ENCODE peak calls at places on chromosome 5, in seven cellular contexts. Q is AG04449, R is gastrocnemius medialis, N is fibroblast of pulmonary artery, A is foreskin fibroblast, S is colonic mucosa, T is PC-3. M is an unnamed sample.

GRCh38 chr5:158938181-158938580 is 161.5 kb downstream of the EBF1 start:
- DNase-seq in Q (no peak), R (no peak), N (no peak), A (no peak), S (no peak), T (no peak), M (no peak)

GRCh38 chr5:83099445-83099844 is 22.1 kb downstream of the XRCC4 start:
- DNase-seq in Q (no peak), R (no peak), N (no peak), A (no peak), S (no peak), T (no peak), M (no peak)

GRCh38 chr5:131475416-131476045 is 159.5 kb downstream of the RAPGEF6 start:
- DNase-seq in Q (no peak), R (no peak), N (peak), A (no peak), S (no peak), T (no peak), M (no peak)

GRCh38 chr5:15501057-15501791 is 1.2 kb downstream of the FBXL7 start:
- DNase-seq in Q (no peak), R (peak), N (peak), A (peak), S (peak), T (no peak), M (peak)

GRCh38 chr5:96280946-96281393 is 152.1 kb downstream of the PCSK1 start:
- DNase-seq in Q (no peak), R (no peak), N (no peak), A (peak), S (no peak), T (peak), M (no peak)

GRCh38 chr5:151772868-151773561 is 1.3 kb downstream of the G3BP1 start:
- DNase-seq in Q (no peak), R (no peak), N (peak), A (peak), S (no peak), T (peak), M (no peak)

GRCh38 chr5:51381801-51382507 is 1.3 kb upstream of the ISL1 start:
- DNase-seq in Q (no peak), R (no peak), N (no peak), A (peak), S (no peak), T (no peak), M (no peak)

GRCh38 chr5:6675784-6676499 is 37.3 kb upstream of the TENT4A start:
- DNase-seq in Q (no peak), R (no peak), N (no peak), A (no peak), S (no peak), T (no peak), M (no peak)

GRCh38 chr5:176857514-176858273 is 41.5 kb downstream of the HK3 start:
- DNase-seq in Q (no peak), R (no peak), N (no peak), A (no peak), S (no peak), T (no peak), M (no peak)

DNA sequence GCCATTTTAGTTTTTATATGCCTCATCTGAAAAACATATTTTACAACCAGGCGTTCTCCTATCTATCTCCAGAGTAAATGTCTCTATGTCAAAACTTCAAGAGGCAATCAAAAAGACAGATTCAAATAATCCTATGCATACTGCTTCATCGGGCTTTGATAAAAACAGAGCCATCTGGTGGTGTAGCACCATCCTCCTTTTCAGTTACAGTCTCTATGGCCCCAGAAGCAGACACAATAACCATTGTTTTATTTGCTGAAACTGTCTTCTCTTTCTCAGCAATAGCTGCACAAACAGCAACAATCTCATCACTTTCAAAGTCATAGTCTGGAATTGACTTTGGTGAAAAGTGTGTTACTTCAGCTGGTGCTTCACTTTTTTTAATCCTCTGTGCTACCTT is 36.3 kb downstream of the PTGER4 start:
- DNase-seq in Q (no peak), R (no peak), N (no peak), A (peak), S (no peak), T (peak), M (no peak)
- TF ChIP-seq CTCF in Q (peak), R (no peak), N (peak), A (no peak), S (no peak), T (peak), M (peak)

DNA sequence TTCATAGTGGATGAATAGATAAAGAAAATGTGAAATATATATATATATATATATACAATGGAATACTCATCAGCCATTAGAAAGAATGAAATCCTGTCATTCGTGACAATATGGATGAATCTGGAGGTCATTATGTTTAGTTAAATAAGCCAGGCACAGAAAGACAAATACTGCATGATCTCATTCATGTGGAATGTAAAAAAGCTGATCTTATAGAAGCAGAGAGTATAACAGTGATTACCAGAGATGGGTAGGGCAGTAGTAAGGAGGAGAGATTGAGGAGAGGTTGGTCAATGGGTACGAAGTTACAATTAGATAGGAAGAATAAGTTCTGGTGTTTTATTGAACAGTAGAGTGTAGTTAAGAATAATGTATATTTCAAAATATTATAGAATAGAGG is 19.7 kb upstream of the PCDHAC2 start:
- DNase-seq in Q (no peak), R (no peak), N (no peak), A (no peak), S (no peak), T (peak), M (no peak)
- H3K4me3 ChIP-seq in Q (no peak), R (no peak), N (no peak), A (no peak), S (no peak), T (no peak), M (no peak)

GRCh38 chr5:79191457-79191856 is 44.5 kb upstream of the JMY start:
- DNase-seq in Q (no peak), R (no peak), N (no peak), A (no peak), S (no peak), T (no peak), M (no peak)
- TF ChIP-seq CTCF in Q (no peak), R (no peak), N (no peak), A (no peak), S (no peak), T (no peak), M (no peak)

DNA sequence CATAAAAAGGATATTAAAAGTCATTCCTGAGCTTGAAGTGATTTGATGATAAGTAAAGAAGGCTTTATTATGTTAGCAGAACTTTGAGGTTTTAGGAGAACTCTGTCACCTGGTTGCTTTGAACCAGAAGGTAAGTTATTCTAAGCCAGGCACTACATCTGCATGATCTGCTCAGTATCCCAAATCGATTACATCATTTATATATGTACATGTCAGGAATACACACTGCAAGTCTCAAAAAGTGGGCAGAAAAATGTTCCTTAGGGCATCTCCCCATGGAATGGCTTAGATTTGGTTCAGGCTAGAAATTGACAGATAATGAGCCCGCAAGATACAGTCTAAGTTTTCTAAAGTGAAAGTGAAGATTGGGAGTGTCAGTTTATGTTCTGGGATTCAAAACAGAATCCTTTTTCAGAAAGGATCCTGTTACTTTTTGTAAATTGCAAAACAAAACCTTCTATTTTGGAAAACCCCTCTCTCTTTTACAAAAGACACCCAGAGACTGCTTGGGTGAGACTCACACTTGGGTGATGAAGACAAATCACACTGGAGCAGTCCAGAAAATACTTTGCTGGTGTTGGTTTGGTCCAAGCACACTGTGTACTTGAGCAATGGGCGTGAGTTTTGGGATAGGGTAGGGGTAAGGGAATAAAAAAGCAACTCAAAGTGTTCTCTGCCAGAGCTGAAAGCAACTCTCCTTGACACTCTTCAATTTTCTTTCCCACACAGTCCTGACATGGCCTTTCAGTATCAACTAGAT is 114.5 kb downstream of the FOXD1 start:
- DNase-seq in Q (no peak), R (no peak), N (no peak), A (no peak), S (no peak), T (no peak), M (no peak)
- H3K4me3 ChIP-seq in Q (no peak), R (no peak), N (no peak), A (no peak), S (no peak), T (no peak), M (no peak)

DNA sequence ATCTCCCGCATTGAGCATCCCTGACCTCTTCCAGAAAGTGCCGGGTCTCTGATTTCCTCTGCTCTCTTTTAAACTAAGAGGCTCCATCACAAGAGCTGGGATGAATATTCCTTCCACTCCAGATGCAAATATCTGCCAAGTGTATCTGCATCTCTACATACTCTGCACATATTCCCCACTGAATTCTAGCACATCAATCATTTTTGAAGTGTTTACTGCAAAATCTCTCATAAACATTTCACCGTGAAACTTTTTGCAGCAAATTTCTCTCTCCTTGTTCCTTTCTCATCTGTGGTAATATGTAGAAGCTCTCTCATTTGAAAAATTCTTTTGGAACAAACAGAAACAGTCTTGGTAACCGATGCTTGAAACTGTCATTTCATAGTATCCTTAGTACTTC is 161.4 kb downstream of the GABRB2 start:
- DNase-seq in Q (no peak), R (no peak), N (no peak), A (no peak), S (no peak), T (no peak), M (no peak)
- TF ChIP-seq CTCF in Q (no peak), R (no peak), N (no peak), A (no peak), S (no peak), T (no peak), M (no peak)